ENCODE peak calls at places on chromosomes 13 and 19, in seven cellular contexts. One of them, this sample, is unnamed.

GRCh38 chr19:43564800-43565199 is 10.5 kb downstream of the XRCC1 start:
- DNase-seq in fibroblast of the aortic adventitia: no peak
- DNase-seq in NCI-H446 treated with DMSO at 0.1 percent for 48 hours: peak
- DNase-seq in hepatic stellate cell: no peak
- DNase-seq in IMR-90: no peak
- DNase-seq in effector CD4-positive, alpha-beta T cell: no peak
- DNase-seq in NCI-H524: peak
- DNase-seq in this sample: no peak

GRCh38 chr13:50326746-50327145 is 311.5 kb downstream of the KCNRG start:
- DNase-seq in hepatic stellate cell: no peak
- DNase-seq in fibroblast of the aortic adventitia: peak
- DNase-seq in IMR-90: no peak
- DNase-seq in NCI-H524: no peak
- DNase-seq in NCI-H446 treated with DMSO at 0.1 percent for 48 hours: no peak
- DNase-seq in effector CD4-positive, alpha-beta T cell: no peak
- DNase-seq in this sample: no peak

GRCh38 chr19:34082289-34083077 is 89.8 kb upstream of the LSM14A start:
- DNase-seq in NCI-H446 treated with DMSO at 0.1 percent for 48 hours: no peak
- DNase-seq in IMR-90: no peak
- DNase-seq in effector CD4-positive, alpha-beta T cell: no peak
- DNase-seq in fibroblast of the aortic adventitia: no peak
- DNase-seq in hepatic stellate cell: no peak
- DNase-seq in NCI-H524: no peak
- DNase-seq in this sample: no peak

GRCh38 chr19:39531834-39532232 is 819 bp downstream of the EID2B start:
- DNase-seq in effector CD4-positive, alpha-beta T cell: no peak
- DNase-seq in hepatic stellate cell: no peak
- DNase-seq in fibroblast of the aortic adventitia: peak
- DNase-seq in NCI-H446 treated with DMSO at 0.1 percent for 48 hours: no peak
- DNase-seq in IMR-90: no peak
- DNase-seq in NCI-H524: no peak
- DNase-seq in this sample: no peak

GRCh38 chr13:96636310-96636709 is 358.0 kb downstream of the OXGR1 start:
- DNase-seq in IMR-90: no peak
- DNase-seq in NCI-H524: no peak
- DNase-seq in effector CD4-positive, alpha-beta T cell: no peak
- DNase-seq in NCI-H446 treated with DMSO at 0.1 percent for 48 hours: no peak
- DNase-seq in fibroblast of the aortic adventitia: peak
- DNase-seq in hepatic stellate cell: no peak
- DNase-seq in this sample: no peak

GRCh38 chr13:46097015-46097414 is 7.8 kb downstream of the CPB2 start:
- DNase-seq in NCI-H446 treated with DMSO at 0.1 percent for 48 hours: no peak
- DNase-seq in hepatic stellate cell: no peak
- DNase-seq in fibroblast of the aortic adventitia: no peak
- DNase-seq in IMR-90: no peak
- DNase-seq in NCI-H524: no peak
- DNase-seq in effector CD4-positive, alpha-beta T cell: no peak
- DNase-seq in this sample: no peak

GRCh38 chr19:35408284-35409171 is 37.7 kb downstream of the GPR42 start:
- DNase-seq in NCI-H524: no peak
- DNase-seq in fibroblast of the aortic adventitia: no peak
- DNase-seq in IMR-90: no peak
- DNase-seq in NCI-H446 treated with DMSO at 0.1 percent for 48 hours: no peak
- DNase-seq in effector CD4-positive, alpha-beta T cell: no peak
- DNase-seq in hepatic stellate cell: no peak
- DNase-seq in this sample: no peak

GRCh38 chr19:39405261-39405912 is 1.3 kb upstream of the ZFP36 start:
- DNase-seq in fibroblast of the aortic adventitia: peak
- DNase-seq in IMR-90: no peak
- DNase-seq in hepatic stellate cell: no peak
- DNase-seq in NCI-H446 treated with DMSO at 0.1 percent for 48 hours: no peak
- DNase-seq in effector CD4-positive, alpha-beta T cell: no peak
- DNase-seq in NCI-H524: no peak
- DNase-seq in this sample: no peak

GRCh38 chr13:31556376-31556775 is 182.9 kb upstream of the RXFP2 start:
- DNase-seq in NCI-H446 treated with DMSO at 0.1 percent for 48 hours: no peak
- DNase-seq in NCI-H524: no peak
- DNase-seq in IMR-90: peak
- DNase-seq in effector CD4-positive, alpha-beta T cell: no peak
- DNase-seq in hepatic stellate cell: peak
- DNase-seq in fibroblast of the aortic adventitia: no peak
- DNase-seq in this sample: no peak

GRCh38 chr13:108188260-108188659 is 27.1 kb downstream of the LIG4 start:
- DNase-seq in effector CD4-positive, alpha-beta T cell: no peak
- DNase-seq in IMR-90: no peak
- DNase-seq in hepatic stellate cell: no peak
- DNase-seq in NCI-H524: no peak
- DNase-seq in NCI-H446 treated with DMSO at 0.1 percent for 48 hours: no peak
- DNase-seq in fibroblast of the aortic adventitia: no peak
- DNase-seq in this sample: no peak

GRCh38 chr19:3767050-3767449 is 4.6 kb downstream of the MRPL54 start:
- DNase-seq in IMR-90: no peak
- DNase-seq in hepatic stellate cell: no peak
- DNase-seq in effector CD4-positive, alpha-beta T cell: no peak
- DNase-seq in NCI-H446 treated with DMSO at 0.1 percent for 48 hours: no peak
- DNase-seq in fibroblast of the aortic adventitia: no peak
- DNase-seq in NCI-H524: no peak
- DNase-seq in this sample: no peak

GRCh38 chr13:99415851-99416331 is 85.4 kb upstream of the TM9SF2 start:
- DNase-seq in hepatic stellate cell: no peak
- DNase-seq in fibroblast of the aortic adventitia: no peak
- DNase-seq in effector CD4-positive, alpha-beta T cell: no peak
- DNase-seq in NCI-H446 treated with DMSO at 0.1 percent for 48 hours: no peak
- DNase-seq in NCI-H524: no peak
- DNase-seq in IMR-90: no peak
- DNase-seq in this sample: no peak

GRCh38 chr19:12834976-12835757 is 788 bp upstream of the RTBDN start:
- DNase-seq in NCI-H524: peak
- DNase-seq in fibroblast of the aortic adventitia: no peak
- DNase-seq in hepatic stellate cell: no peak
- DNase-seq in effector CD4-positive, alpha-beta T cell: no peak
- DNase-seq in NCI-H446 treated with DMSO at 0.1 percent for 48 hours: no peak
- DNase-seq in IMR-90: no peak
- DNase-seq in this sample: no peak

GRCh38 chr19:40363128-40363527 is 14.6 kb downstream of the PLD3 start:
- DNase-seq in effector CD4-positive, alpha-beta T cell: no peak
- DNase-seq in hepatic stellate cell: no peak
- DNase-seq in NCI-H446 treated with DMSO at 0.1 percent for 48 hours: no peak
- DNase-seq in IMR-90: no peak
- DNase-seq in NCI-H524: no peak
- DNase-seq in fibroblast of the aortic adventitia: no peak
- DNase-seq in this sample: no peak